ENCODE peak calls at places on chromosome X, in four cellular contexts. V is upper lobe of left lung, Q is colonic mucosa, M is GM23248. Y is an unnamed sample.

GRCh38 chrX:8191022-8191421 is 20.0 kb upstream of the VCX2 start:
- DNase-seq in V (peak; percentile 50), Q (peak; percentile 73), M (no peak), Y (no peak)

GRCh38 chrX:70970482-70970999 is 39.6 kb upstream of the SLC7A3 start:
- DNase-seq in V (no peak), Q (no peak), M (peak; percentile 47), Y (peak; percentile 34)

GRCh38 chrX:71992711-71993110 is 82.1 kb downstream of the NHSL2 start:
- DNase-seq in V (peak; percentile 28), Q (no peak), M (no peak), Y (no peak)

GRCh38 chrX:39516399-39516798 is 581.4 kb downstream of the BCOR start:
- DNase-seq in V (no peak), Q (no peak), M (no peak), Y (no peak)

GRCh38 chrX:103688949-103689348 is 2.5 kb upstream of the MORF4L2 start:
- DNase-seq in V (no peak), Q (no peak), M (peak; percentile 66), Y (peak; percentile 59)

GRCh38 chrX:13495232-13495631 is 74.2 kb upstream of the EGFL6 start:
- DNase-seq in V (no peak), Q (no peak), M (no peak), Y (no peak)

GRCh38 chrX:135315864-135316263 is 6.6 kb downstream of the ETDC start:
- DNase-seq in V (no peak), Q (no peak), M (no peak), Y (no peak)

GRCh38 chrX:2819345-2820130 is 9.2 kb upstream of the GYG2 start:
- DNase-seq in V (no peak), Q (peak; percentile 40), M (peak; percentile 57), Y (peak; percentile 79)

GRCh38 chrX:113726898-113727297 is 857.0 kb upstream of the HTR2C start:
- DNase-seq in V (no peak), Q (no peak), M (no peak), Y (no peak)

GRCh38 chrX:51804741-51805140 is 61.5 kb downstream of the GSPT2 start:
- DNase-seq in V (no peak), Q (no peak), M (no peak), Y (no peak)

GRCh38 chrX:50838820-50839600 is 25.0 kb upstream of the SHROOM4 start:
- DNase-seq in V (no peak), Q (no peak), M (peak; percentile 20), Y (no peak)

GRCh38 chrX:69896046-69896445 is 153.7 kb downstream of the AWAT2 start:
- DNase-seq in V (no peak), Q (no peak), M (no peak), Y (no peak)

GRCh38 chrX:132092439-132093065 is 35.3 kb downstream of the FRMD7 start:
- DNase-seq in V (peak; percentile 40), Q (peak; percentile 52), M (peak; percentile 61), Y (peak; percentile 73)

GRCh38 chrX:98338544-98338943 is 1454.8 kb downstream of the RPA4 start:
- DNase-seq in V (no peak), Q (no peak), M (no peak), Y (no peak)

GRCh38 chrX:21870494-21870893 is 14.7 kb downstream of the YY2 start:
- DNase-seq in V (no peak), Q (no peak), M (peak; percentile 3), Y (no peak)

GRCh38 chrX:134548257-134548732 is 88.3 kb downstream of the HPRT1 start:
- DNase-seq in V (no peak), Q (no peak), M (peak; percentile 37), Y (no peak)

GRCh38 chrX:56233682-56234081 is 1.5 kb downstream of the KLF8 start:
- DNase-seq in V (peak; percentile 83), Q (peak; percentile 56), M (peak; percentile 76), Y (peak; percentile 1)

GRCh38 chrX:20477836-20478532 is 211.3 kb upstream of the RPS6KA3 start:
- DNase-seq in V (peak; percentile 57), Q (peak; percentile 74), M (no peak), Y (no peak)

GRCh38 chrX:16199343-16199742 is 32.1 kb downstream of the MAGEB17 start:
- DNase-seq in V (no peak), Q (no peak), M (no peak), Y (no peak)

GRCh38 chrX:47539860-47540259 is 21.1 kb upstream of the ARAF start:
- DNase-seq in V (no peak), Q (no peak), M (peak; percentile 9), Y (no peak)

GRCh38 chrX:152154050-152154449 is 15.7 kb upstream of the MAGEA10 start:
- DNase-seq in V (no peak), Q (no peak), M (no peak), Y (no peak)

GRCh38 chrX:152155766-152156310 is 17.5 kb upstream of the MAGEA10 start:
- DNase-seq in V (no peak), Q (no peak), M (no peak), Y (no peak)

GRCh38 chrX:152157042-152157441 is 18.7 kb upstream of the MAGEA10 start:
- DNase-seq in V (no peak), Q (no peak), M (no peak), Y (no peak)
- H3K9me3 ChIP-seq in V (no peaks in the 10 kb centered on the region), Q (no peaks in the 10 kb centered on the region), M (no peaks in the 10 kb centered on the region), Y (no peaks in the 10 kb centered on the region)

DNA sequence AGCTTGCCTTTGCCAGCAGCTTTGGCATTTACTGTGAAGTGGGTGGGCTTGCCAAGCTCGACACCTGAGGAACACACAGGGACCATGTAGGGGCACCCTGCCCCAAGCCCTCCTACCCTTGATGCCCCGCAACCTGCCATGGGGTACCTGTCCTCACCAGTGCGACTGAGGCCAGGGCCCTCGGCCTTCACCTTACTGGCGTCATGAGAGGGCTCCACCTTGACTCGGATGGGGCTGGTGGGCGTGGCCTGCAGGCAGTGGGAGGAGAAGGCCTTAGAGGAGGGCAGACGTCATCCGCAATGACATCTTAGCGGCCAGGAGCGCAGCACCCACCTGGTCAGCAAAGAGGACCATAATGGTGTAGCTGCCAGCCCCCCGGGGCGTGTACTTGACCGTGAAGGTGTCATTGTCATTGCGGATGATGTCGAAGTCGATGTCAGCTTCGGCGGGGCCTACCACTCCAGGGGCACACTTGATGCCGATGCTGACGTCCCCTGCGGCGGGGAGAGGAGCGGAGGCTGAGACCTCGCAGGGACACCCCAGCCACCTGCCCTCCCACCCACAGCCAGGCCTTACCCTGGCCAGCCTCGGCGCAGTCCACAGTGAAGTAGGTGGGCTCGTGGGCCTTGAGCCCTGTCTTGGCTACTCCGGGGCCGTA is 12.2 kb downstream of the FLNA start:
- DNase-seq in V (no peak), Q (no peak), M (no peak), Y (no peak)
- H3K9me3 ChIP-seq in V (no peaks in the 10 kb centered on the region), Q (no peaks in the 10 kb centered on the region), M (no peaks in the 10 kb centered on the region), Y (no peaks in the 10 kb centered on the region)

DNA sequence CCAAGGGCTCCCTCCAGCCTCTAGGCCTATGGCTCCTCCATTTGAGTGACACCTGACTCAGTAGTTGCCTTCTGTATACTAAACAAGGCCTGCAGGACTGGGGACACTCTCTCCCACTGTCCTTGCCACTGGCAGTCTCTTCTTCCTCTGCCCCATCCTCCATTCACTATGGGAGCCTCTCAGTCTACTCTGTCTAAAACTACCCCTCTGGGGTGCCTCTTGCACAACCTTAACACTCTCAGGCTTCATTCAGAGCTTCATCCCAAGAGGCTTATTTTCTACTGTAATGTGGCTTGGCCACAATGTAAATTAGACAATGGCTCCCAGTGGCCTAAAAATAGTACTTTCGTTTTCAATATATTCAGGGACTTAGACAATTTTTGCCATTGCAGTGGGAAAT is 133.0 kb downstream of the ZC4H2 start:
- DNase-seq in V (no peak), Q (no peak), M (no peak), Y (no peak)
- H3K9me3 ChIP-seq in V (no peaks in the 10 kb centered on the region), Q (no peaks in the 10 kb centered on the region), M (no peaks in the 10 kb centered on the region), Y (peaks cover 13% of the 10 kb centered on the region)

GRCh38 chrX:145552643-145553042 is 265.0 kb upstream of the SLITRK2 start:
- DNase-seq in V (no peak), Q (no peak), M (no peak), Y (no peak)

GRCh38 chrX:145549476-145549875 is 268.2 kb upstream of the SLITRK2 start:
- DNase-seq in V (no peak), Q (no peak), M (no peak), Y (no peak)
- H3K9me3 ChIP-seq in V (no peaks in the 10 kb centered on the region), Q (no peaks in the 10 kb centered on the region), M (no peaks in the 10 kb centered on the region), Y (peaks cover 18% of the 10 kb centered on the region)

DNA sequence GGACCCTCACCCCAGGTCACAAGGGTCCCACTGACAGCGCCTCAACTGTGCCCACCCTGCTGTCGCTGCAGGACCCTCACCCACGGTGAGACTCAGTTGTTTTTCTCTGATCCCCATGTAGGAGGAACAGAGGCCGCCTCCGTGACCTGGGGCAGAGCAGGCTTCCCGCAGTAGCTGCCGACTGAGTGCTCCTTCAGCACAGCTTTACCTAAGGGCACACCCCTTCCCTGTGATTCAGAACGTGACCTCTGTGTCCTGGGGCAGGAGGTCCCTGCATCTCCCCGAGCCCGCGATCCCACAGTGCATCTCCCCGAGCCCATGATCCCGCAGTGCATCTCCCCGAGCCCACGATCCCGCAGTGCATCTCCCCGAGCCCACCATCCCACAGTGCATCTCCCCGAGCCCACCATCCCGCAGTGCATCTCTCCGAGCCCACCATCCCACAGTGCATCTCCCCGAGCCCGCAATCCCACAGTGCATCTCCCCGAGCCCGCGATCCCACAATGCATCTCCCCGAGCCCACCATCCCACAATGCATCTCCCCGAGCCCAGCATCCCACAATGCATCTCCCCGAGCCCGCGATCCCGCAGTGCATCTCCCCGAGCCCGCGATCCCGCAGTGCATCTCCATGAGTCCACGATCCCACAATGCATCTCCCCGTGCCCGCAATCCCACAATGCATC is 23.6 kb downstream of the PPP2R3B start:
- DNase-seq in V (no peak), Q (no peak), M (no peak), Y (no peak)
- H3K9me3 ChIP-seq in V (peaks cover 5% of the 10 kb centered on the region), Q (no peaks in the 10 kb centered on the region), M (no peaks in the 10 kb centered on the region), Y (no peaks in the 10 kb centered on the region)

GRCh38 chrX:122441451-122441850 is 742.6 kb upstream of the GRIA3 start:
- DNase-seq in V (no peak), Q (no peak), M (no peak), Y (no peak)

GRCh38 chrX:122434942-122435341 is 749.1 kb upstream of the GRIA3 start:
- DNase-seq in V (no peak), Q (no peak), M (no peak), Y (no peak)

GRCh38 chrX:122439836-122440235 is 744.2 kb upstream of the GRIA3 start:
- DNase-seq in V (no peak), Q (no peak), M (no peak), Y (no peak)

GRCh38 chrX:122440832-122441231 is 743.2 kb upstream of the GRIA3 start:
- DNase-seq in V (no peak), Q (no peak), M (no peak), Y (no peak)
- H3K9me3 ChIP-seq in V (no peaks in the 10 kb centered on the region), Q (no peaks in the 10 kb centered on the region), M (no peaks in the 10 kb centered on the region), Y (peaks cover 12% of the 10 kb centered on the region)

DNA sequence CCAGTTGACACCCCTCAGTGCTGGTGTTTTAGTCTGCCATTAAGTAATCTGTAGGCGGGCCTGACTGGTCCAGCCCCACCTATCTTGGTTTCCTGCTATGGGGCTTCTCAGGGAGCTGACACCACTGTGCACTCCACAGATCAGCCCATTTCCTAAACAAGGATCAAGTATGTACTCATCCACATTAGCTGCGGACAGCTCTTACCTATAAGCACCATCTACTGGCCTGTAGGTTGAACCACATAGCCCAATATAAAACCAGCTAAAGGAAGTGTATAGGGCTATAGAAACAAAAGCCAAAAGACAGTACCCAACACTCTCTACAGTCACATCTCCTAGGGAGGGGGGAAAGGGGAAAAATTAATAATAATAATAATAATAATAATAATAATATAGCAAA is 353.5 kb upstream of the CXorf51B start:
- DNase-seq in V (no peak), Q (no peak), M (no peak), Y (no peak)
- H3K9me3 ChIP-seq in V (no peaks in the 10 kb centered on the region), Q (no peaks in the 10 kb centered on the region), M (no peaks in the 10 kb centered on the region), Y (peaks cover 26% of the 10 kb centered on the region)